ENCODE peak calls at places on chromosome 5, in eight cellular contexts. R, M, Z, F, D, Y, H and C are unnamed samples.

GRCh38 chr5:41748631-41749030 is 121.6 kb downstream of the OXCT1 start:
- DNase-seq in Z (peak; percentile 24), H (no peak), F (no peak), M (no peak), R (no peak), D (no peak), Y (no peak), C (no peak)

GRCh38 chr5:100889165-100889564 is 13.9 kb downstream of the ST8SIA4 start:
- DNase-seq in Y (no peak), Z (no peak), M (no peak), H (no peak), F (no peak), R (no peak), D (no peak), C (no peak)

GRCh38 chr5:136073714-136074113 is 44.9 kb downstream of the TGFBI start:
- DNase-seq in R (no peak), D (no peak), M (no peak), F (no peak), Y (no peak), Z (no peak), H (no peak), C (no peak)

GRCh38 chr5:59724482-59725392 is 168.8 kb downstream of the PDE4D start:
- DNase-seq in H (no peak), Z (peak; percentile 58), M (peak; percentile 33), R (no peak), D (no peak), F (no peak), Y (no peak), C (no peak)

GRCh38 chr5:178241259-178241658 is 8.7 kb upstream of the PHYKPL start:
- DNase-seq in F (peak; percentile 61), Y (no peak), D (peak; percentile 44), R (no peak), M (no peak), Z (no peak), H (peak; percentile 91), C (no peak)

GRCh38 chr5:39138892-39139291 is 64.7 kb upstream of the RICTOR start:
- DNase-seq in M (no peak), R (no peak), Z (peak; percentile 97), D (no peak), Y (peak; percentile 86), H (no peak), F (no peak), C (no peak)

GRCh38 chr5:151270599-151270998 is 17.6 kb downstream of the GM2A start:
- DNase-seq in Z (peak; percentile 73), F (no peak), H (no peak), R (no peak), M (no peak), Y (no peak), D (no peak), C (no peak)

GRCh38 chr5:164868761-164869160 is 1363.3 kb downstream of the MAT2B start:
- DNase-seq in D (no peak), M (no peak), R (no peak), H (no peak), Y (no peak), F (no peak), Z (no peak), C (no peak)

GRCh38 chr5:144135113-144135762 is 35.2 kb downstream of the YIPF5 start:
- DNase-seq in F (no peak), M (no peak), H (no peak), Z (no peak), D (peak; percentile 17), Y (no peak), R (no peak), C (no peak)

GRCh38 chr5:4862500-4862899 is 277.6 kb upstream of the ADAMTS16 start:
- DNase-seq in M (no peak), Y (peak; percentile 48), R (no peak), D (no peak), F (no peak), Z (peak; percentile 58), H (no peak), C (no peak)

GRCh38 chr5:78720997-78721396 is 72.4 kb upstream of the LHFPL2 start:
- DNase-seq in R (no peak), Y (no peak), Z (peak; percentile 40), M (no peak), F (no peak), H (no peak), D (no peak), C (no peak)

GRCh38 chr5:134798468-134798867 is 39.9 kb downstream of the DDX46 start:
- DNase-seq in H (no peak), F (no peak), Z (no peak), Y (no peak), R (no peak), M (no peak), D (no peak), C (no peak)

GRCh38 chr5:173342813-173343435 is 14.7 kb upstream of the STC2 start:
- DNase-seq in R (no peak), F (no peak), D (no peak), M (no peak), Z (no peak), H (no peak), Y (no peak), C (no peak)

GRCh38 chr5:147578228-147579024 is 68.6 kb upstream of the DPYSL3 start:
- DNase-seq in Y (peak; percentile 10), H (no peak), R (no peak), Z (peak; percentile 72), M (no peak), F (no peak), D (no peak), C (no peak)

GRCh38 chr5:147573171-147573570 is 63.3 kb upstream of the DPYSL3 start:
- DNase-seq in F (no peak), M (no peak), D (no peak), Z (no peak), H (no peak), R (no peak), Y (no peak), C (no peak)

GRCh38 chr5:147575598-147575997 is 65.7 kb upstream of the DPYSL3 start:
- DNase-seq in F (no peak), D (no peak), H (no peak), Z (no peak), R (no peak), M (no peak), Y (no peak), C (no peak)

GRCh38 chr5:147576646-147577535 is 67.0 kb upstream of the DPYSL3 start:
- DNase-seq in F (no peak), Y (peak; percentile 24), D (peak; percentile 47), M (peak; percentile 55), R (peak; percentile 58), H (no peak), Z (peak; percentile 77), C (no peak)
- TF ChIP-seq CTCF in F (peak; percentile 83), Y (peak; percentile 92), D (peak; percentile 89), M (peak; percentile 80), R (peak; percentile 79), H (peak; percentile 66), Z (peak; percentile 95), C (peak; percentile 71)

DNA sequence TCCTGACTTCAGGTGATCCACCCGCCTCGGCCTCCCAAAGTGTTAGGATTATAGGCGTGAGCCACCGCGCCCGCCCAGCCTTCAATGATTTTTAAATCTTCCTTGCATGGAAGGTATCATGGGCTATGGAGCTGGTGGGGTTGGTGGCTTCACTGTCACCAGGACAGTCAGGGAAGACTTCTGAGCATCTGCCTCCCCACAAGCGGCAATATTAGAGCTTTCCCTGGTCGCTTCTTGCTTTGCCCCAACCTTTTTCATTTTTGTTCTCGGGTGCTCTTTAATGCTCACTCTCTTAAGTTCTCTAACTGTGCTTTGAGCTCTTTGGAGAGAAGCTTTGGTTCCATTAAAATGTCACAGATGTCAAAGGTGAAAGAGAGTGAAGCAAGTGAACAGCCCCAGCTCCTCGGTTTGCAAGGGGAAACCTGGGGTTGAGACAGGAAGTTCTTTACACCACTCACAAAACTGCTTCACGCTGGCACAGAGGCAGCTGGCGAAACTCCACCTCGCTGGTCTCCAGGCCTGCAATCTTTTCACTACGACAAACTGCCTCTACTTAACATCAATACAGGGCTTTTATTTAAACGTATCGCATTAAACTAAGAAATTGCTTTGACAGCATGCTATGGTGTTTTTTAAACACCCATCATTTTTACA is 142.5 kb upstream of the RETREG1 start:
- DNase-seq in H (no peak), Z (no peak), D (no peak), M (no peak), F (no peak), R (no peak), Y (no peak), C (no peak)
- H3K27ac ChIP-seq in H (no peak overlapping the region), Z (no peak overlapping the region), D (no peak overlapping the region), M (no peak overlapping the region), F (no peak overlapping the region), R (no peak overlapping the region), Y (no peak overlapping the region), C (no peak overlapping the region)

GRCh38 chr5:43010956-43011355 is 29.2 kb downstream of the ANXA2R start:
- DNase-seq in Y (no peak), R (no peak), D (no peak), F (no peak), Z (no peak), M (no peak), H (no peak), C (no peak)

GRCh38 chr5:43007246-43007910 is 32.7 kb downstream of the ANXA2R start:
- DNase-seq in Z (peak; percentile 89), R (peak; percentile 84), Y (peak; percentile 95), H (peak; percentile 93), M (peak; percentile 72), D (peak; percentile 85), F (peak; percentile 85), C (peak; percentile 92)

GRCh38 chr5:43006411-43007202 is 33.5 kb downstream of the ANXA2R start:
- DNase-seq in R (no peak), Y (no peak), Z (no peak), D (no peak), M (no peak), F (no peak), H (peak; percentile 74), C (no peak)

GRCh38 chr5:43007911-43008368 is 32.2 kb downstream of the ANXA2R start:
- DNase-seq in D (peak; percentile 78), R (peak; percentile 69), H (peak; percentile 94), M (peak; percentile 34), F (peak; percentile 76), Y (no peak), Z (peak; percentile 81), C (no peak)

GRCh38 chr5:43008369-43009158 is 31.6 kb downstream of the ANXA2R start:
- DNase-seq in H (peak; percentile 95), M (peak; percentile 68), Y (peak; percentile 96), F (peak; percentile 88), D (peak; percentile 89), R (peak; percentile 87), Z (peak; percentile 98), C (peak; percentile 91)
- TF ChIP-seq CTCF in H (peak; percentile 6), M (no peak), Y (peak; percentile 46), F (no peak), D (no peak), R (no peak), Z (peak; percentile 48), C (no peak)

GRCh38 chr5:8952147-8952546 is 593.7 kb downstream of the SEMA5A start:
- DNase-seq in R (no peak), F (no peak), D (no peak), H (no peak), M (no peak), Y (no peak), Z (no peak), C (no peak)

GRCh38 chr5:8953911-8954310 is 592.0 kb downstream of the SEMA5A start:
- DNase-seq in M (no peak), D (no peak), F (no peak), Z (no peak), Y (no peak), H (no peak), R (no peak), C (no peak)

GRCh38 chr5:8949908-8950307 is 596.0 kb downstream of the SEMA5A start:
- DNase-seq in F (no peak), D (no peak), H (no peak), Z (no peak), Y (no peak), R (no peak), M (no peak), C (no peak)

GRCh38 chr5:8954801-8955200 is 591.1 kb downstream of the SEMA5A start:
- DNase-seq in F (no peak), H (no peak), D (no peak), Z (no peak), R (no peak), M (no peak), Y (no peak), C (no peak)

GRCh38 chr5:8953016-8953415 is 592.9 kb downstream of the SEMA5A start:
- DNase-seq in Z (no peak), Y (no peak), D (no peak), F (no peak), R (no peak), H (no peak), M (no peak), C (no peak)
- H3K27ac ChIP-seq in Z (no peak overlapping the region), Y (no peak overlapping the region), D (no peak overlapping the region), F (no peak overlapping the region), R (no peak overlapping the region), H (no peak overlapping the region), M (no peak overlapping the region), C (no peak overlapping the region)